ENCODE peak calls at places on chromosomes 2 and 18, in four cellular contexts. J is breast epithelium; U is activated CD8-positive, alpha-beta T cell treated with anti-CD3 and anti-CD28 coated beads for 36 hours; Z is uterus. I is an unnamed sample.

GRCh38 chr2:132849118-132849517 is 179.1 kb upstream of the LYPD1 start:
- DNase-seq in J (no peak), U (no peak), Z (no peak), I (no peak)

GRCh38 chr2:209721497-209721896 is 50.1 kb upstream of the UNC80 start:
- DNase-seq in J (no peak), U (no peak), Z (no peak), I (no peak)

GRCh38 chr2:201642086-201642578 is 1.2 kb downstream of the TMEM237 start:
- DNase-seq in J (no peak), U (peak), Z (no peak), I (no peak)

GRCh38 chr2:166671235-166671634 is 177.2 kb upstream of the SCN7A start:
- DNase-seq in J (no peak), U (no peak), Z (no peak), I (no peak)

GRCh38 chr18:59736061-59736460 is 38.8 kb upstream of the CCBE1 start:
- DNase-seq in J (no peak), U (no peak), Z (no peak), I (no peak)

GRCh38 chr18:23867011-23867410 is 147.5 kb upstream of the TTC39C start:
- DNase-seq in J (no peak), U (peak), Z (no peak), I (no peak)

GRCh38 chr2:219405451-219405850 is 12.7 kb upstream of the DES start:
- DNase-seq in J (no peak), U (no peak), Z (peak), I (no peak)

GRCh38 chr18:31678425-31678824 is 6.0 kb downstream of the B4GALT6 start:
- DNase-seq in J (no peak), U (no peak), Z (no peak), I (no peak)

GRCh38 chr2:135688002-135688401 is 53.7 kb upstream of the UBXN4 start:
- DNase-seq in J (no peak), U (no peak), Z (no peak), I (no peak)

GRCh38 chr2:227347117-227347516 is 22.1 kb downstream of the MFF start:
- DNase-seq in J (no peak), U (no peak), Z (no peak), I (no peak)

GRCh38 chr2:111975053-111975552 is 76.7 kb downstream of the MERTK start:
- DNase-seq in J (no peak), U (no peak), Z (no peak), I (no peak)

GRCh38 chr18:39752351-39752750 is 2186.8 kb upstream of the CELF4 start:
- DNase-seq in J (no peak), U (no peak), Z (no peak), I (no peak)

GRCh38 chr2:152093464-152093863 is 5.4 kb downstream of the CACNB4 start:
- DNase-seq in J (no peak), U (no peak), Z (no peak), I (no peak)

GRCh38 chr2:45237850-45238542 is 228.7 kb upstream of the SIX2 start:
- DNase-seq in J (no peak), U (peak), Z (peak), I (no peak)

GRCh38 chr18:74485860-74486849 is 10.0 kb upstream of the CNDP2 start:
- DNase-seq in J (no peak), U (no peak), Z (no peak), I (no peak)

GRCh38 chr2:69095246-69095645 is 82.3 kb downstream of the ANTXR1 start:
- DNase-seq in J (no peak), U (no peak), Z (peak), I (no peak)

GRCh38 chr2:219521066-219521880 is 7.0 kb downstream of the ASIC4 start:
- DNase-seq in J (no peak), U (peak), Z (peak), I (no peak)

GRCh38 chr2:128258218-128258617 is 60.5 kb downstream of the HS6ST1 start:
- DNase-seq in J (no peak), U (no peak), Z (no peak), I (no peak)

GRCh38 chr2:223760838-223761502 is 76.4 kb downstream of the AP1S3 start:
- DNase-seq in J (peak), U (peak), Z (no peak), I (no peak)
- TF ChIP-seq CTCF in J (no peak), U (no peak), Z (no peak), I (no peak)

GRCh38 chr18:41391616-41392610 is 563.1 kb upstream of the PIK3C3 start:
- DNase-seq in J (no peak), U (peak), Z (no peak), I (no peak)
- TF ChIP-seq CTCF in J (no peak), U (no peak), Z (no peak), I (no peak)

DNA sequence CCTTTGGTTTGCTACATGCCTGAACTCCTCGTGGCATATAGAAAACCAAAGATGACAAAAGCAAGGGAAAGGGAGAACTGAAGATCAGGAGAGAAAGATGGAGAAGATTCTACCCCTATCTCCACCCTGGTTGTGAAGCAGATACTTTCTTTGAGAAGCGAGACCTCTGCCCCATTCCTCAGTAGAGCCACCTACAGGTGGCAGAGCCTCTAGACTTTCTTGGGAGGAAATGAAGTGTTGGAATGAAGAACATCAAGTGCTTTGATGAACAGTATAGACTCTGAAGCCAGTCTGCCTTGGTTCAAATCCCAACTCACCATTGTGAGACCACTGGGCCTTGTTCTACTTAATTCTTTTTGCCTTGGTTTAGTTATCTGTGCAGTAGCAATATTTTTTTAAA is 348.8 kb upstream of the ETAA1 start:
- DNase-seq in J (no peak), U (no peak), Z (no peak), I (no peak)
- TF ChIP-seq CTCF in J (no peak), U (no peak), Z (no peak), I (no peak)

GRCh38 chr2:7026740-7027139 is 109.5 kb downstream of the RNF144A start:
- DNase-seq in J (no peak), U (no peak), Z (peak), I (no peak)
- TF ChIP-seq CTCF in J (no peak), U (no peak), Z (no peak), I (no peak)

GRCh38 chr2:74104839-74105238 is 42.9 kb downstream of the BOLA3 start:
- DNase-seq in J (no peak), U (no peak), Z (no peak), I (no peak)
- TF ChIP-seq CTCF in J (no peak), U (no peak), Z (no peak), I (no peak)

DNA sequence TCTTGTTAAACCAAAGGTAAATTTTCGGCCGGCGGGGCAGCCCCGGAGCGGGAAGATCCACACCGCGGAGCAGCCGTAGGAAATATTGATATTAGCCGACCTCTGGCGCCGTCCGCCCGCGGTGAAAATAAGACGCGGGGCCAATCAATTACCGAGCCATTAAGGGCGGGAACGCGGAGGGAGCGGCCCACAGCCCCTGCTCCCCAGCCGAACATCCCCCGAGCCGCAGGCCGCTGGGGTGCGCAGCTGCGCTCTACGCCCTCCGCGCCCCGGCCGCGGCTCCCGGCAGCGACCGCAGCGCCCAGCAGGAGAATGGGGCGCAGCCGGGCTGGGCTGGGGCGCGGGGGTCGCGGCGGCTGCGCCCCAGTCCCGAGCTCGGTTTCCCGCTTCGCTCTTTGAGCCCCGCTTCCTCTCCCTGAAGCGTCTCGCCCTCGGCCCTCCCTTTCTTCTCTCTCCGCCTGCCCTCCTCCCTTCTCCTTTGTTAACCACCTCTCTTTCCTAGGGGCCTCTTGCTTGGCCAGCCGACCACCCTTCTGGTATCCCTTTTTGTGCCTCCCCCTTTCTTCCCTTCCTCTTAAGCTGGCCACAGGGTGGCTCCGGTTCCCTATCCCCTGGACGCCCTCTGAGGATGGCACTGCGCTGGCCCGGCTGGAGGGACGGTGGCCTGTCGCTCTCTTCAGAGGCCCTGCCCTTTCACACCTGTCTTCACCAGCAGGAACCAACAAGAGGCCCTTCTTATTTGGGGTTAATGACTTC is 40.9 kb downstream of the CELF4 start:
- DNase-seq in J (no peak), U (peak), Z (no peak), I (no peak)
- TF ChIP-seq CTCF in J (no peak), U (no peak), Z (no peak), I (no peak)